ENCODE peak calls at places on chromosomes 12 and 14, in ten cellular contexts. P is NB4, U is lower leg skin, K is heart left ventricle, C is tibial nerve, G is breast epithelium, O is IMR-90, A is adrenal gland, F is A549, B is body of pancreas. V is an unnamed sample.

GRCh38 chr12:49288412-49288853 is 6.5 kb upstream of the PRPH start:
- DNase-seq in U (no peak), K (peak), O (peak), A (peak), G (no peak), P (peak), B (peak), F (peak), C (peak), V (no peak)

GRCh38 chr14:25049127-25049558 is 804 bp downstream of the STXBP6 start:
- DNase-seq in B (peak), G (no peak), A (no peak), C (no peak), U (peak), K (no peak), P (no peak), F (no peak), O (no peak), V (no peak)

GRCh38 chr14:64706552-64707193 is 2.4 kb downstream of the PLEKHG3 start:
- DNase-seq in A (no peak), U (no peak), B (no peak), O (no peak), C (no peak), K (peak), G (no peak), P (no peak), F (no peak), V (no peak)

GRCh38 chr14:69101331-69101826 is 51.5 kb downstream of the DCAF5 start:
- DNase-seq in B (no peak), C (no peak), K (no peak), G (no peak), P (peak), A (no peak), O (peak), F (peak), U (no peak), V (no peak)

GRCh38 chr12:121287267-121287954 is 9.1 kb downstream of the CAMKK2 start:
- DNase-seq in K (no peak), P (peak), F (no peak), A (no peak), O (peak), B (no peak), C (no peak), G (no peak), U (no peak), V (peak)

GRCh38 chr12:71158361-71158882 is 623 bp upstream of the TSPAN8 start:
- DNase-seq in P (no peak), B (no peak), G (no peak), K (no peak), U (no peak), O (no peak), C (no peak), F (no peak), A (no peak), V (no peak)

GRCh38 chr12:108457006-108457733 is 57.9 kb upstream of the FICD start:
- DNase-seq in G (no peak), F (peak), K (no peak), C (no peak), A (peak), U (peak), P (peak), B (peak), O (peak), V (peak)

GRCh38 chr14:103136388-103137271 is 13.4 kb downstream of the TNFAIP2 start:
- DNase-seq in A (peak), B (no peak), C (no peak), O (peak), G (no peak), P (peak), U (no peak), K (no peak), F (no peak), V (peak)

GRCh38 chr14:80605536-80605935 is 336.0 kb downstream of the CEP128 start:
- DNase-seq in F (no peak), A (no peak), K (no peak), U (no peak), C (no peak), B (no peak), P (no peak), G (no peak), O (no peak), V (no peak)

GRCh38 chr12:117035287-117035686 is 63.9 kb downstream of the TESC start:
- DNase-seq in P (no peak), F (no peak), K (no peak), G (no peak), U (no peak), O (no peak), C (no peak), B (no peak), A (no peak), V (no peak)

GRCh38 chr14:97319691-97320090 is 522.5 kb downstream of the VRK1 start:
- DNase-seq in B (no peak), C (no peak), A (peak), O (no peak), U (no peak), F (no peak), G (no peak), P (no peak), K (no peak), V (no peak)

GRCh38 chr12:23756416-23756815 is 193.1 kb downstream of the SOX5 start:
- DNase-seq in C (no peak), B (no peak), A (no peak), P (no peak), O (no peak), U (no peak), G (no peak), K (no peak), F (no peak), V (no peak)

GRCh38 chr12:4272014-4272975 is 1.3 kb upstream of the CCND2 start:
- DNase-seq in F (no peak), B (peak), U (peak), K (peak), C (peak), A (peak), G (no peak), O (peak), P (peak), V (peak)
- TF ChIP-seq POLR2A in F (no peak), B (no peak), U (no peak), K (no peak), C (no peak), A (peak), G (no peak), O (no peak), P (peak), V (no peak)

GRCh38 chr12:30795660-30796507 is 41.1 kb upstream of the CAPRIN2 start:
- DNase-seq in K (peak), O (peak), P (peak), A (peak), G (no peak), F (peak), B (peak), C (no peak), U (no peak), V (peak)
- TF ChIP-seq POLR2A in K (no peak), O (peak), P (peak), A (peak), G (no peak), F (peak), B (no peak), C (no peak), U (no peak), V (peak)

GRCh38 chr14:32201816-32202467 is at the start of gene RNU6-7:
- DNase-seq in O (peak), C (no peak), G (no peak), F (no peak), A (peak), B (peak), K (peak), P (peak), U (no peak), V (no peak)
- TF ChIP-seq POLR2A in O (no peak), C (no peak), G (no peak), F (no peak), A (no peak), B (no peak), K (no peak), P (no peak), U (no peak), V (no peak)

GRCh38 chr12:53624453-53624852 is 1.7 kb downstream of the ATF7 start:
- DNase-seq in A (no peak), F (no peak), G (no peak), U (no peak), C (no peak), B (no peak), O (peak), P (peak), K (no peak), V (no peak)

GRCh38 chr12:53626702-53627169 is 554 bp upstream of the ATF7 start:
- DNase-seq in C (no peak), U (no peak), F (no peak), O (no peak), B (no peak), A (no peak), G (no peak), K (no peak), P (no peak), V (no peak)

GRCh38 chr12:53625373-53625945 is 723 bp downstream of the ATF7 start:
- DNase-seq in K (no peak), C (no peak), O (no peak), U (no peak), B (no peak), F (no peak), A (no peak), G (no peak), P (no peak), V (no peak)

GRCh38 chr12:53624956-53625355 is 1.2 kb downstream of the ATF7 start:
- DNase-seq in U (no peak), K (no peak), B (no peak), O (no peak), G (no peak), A (no peak), P (peak), F (no peak), C (no peak), V (no peak)

DNA sequence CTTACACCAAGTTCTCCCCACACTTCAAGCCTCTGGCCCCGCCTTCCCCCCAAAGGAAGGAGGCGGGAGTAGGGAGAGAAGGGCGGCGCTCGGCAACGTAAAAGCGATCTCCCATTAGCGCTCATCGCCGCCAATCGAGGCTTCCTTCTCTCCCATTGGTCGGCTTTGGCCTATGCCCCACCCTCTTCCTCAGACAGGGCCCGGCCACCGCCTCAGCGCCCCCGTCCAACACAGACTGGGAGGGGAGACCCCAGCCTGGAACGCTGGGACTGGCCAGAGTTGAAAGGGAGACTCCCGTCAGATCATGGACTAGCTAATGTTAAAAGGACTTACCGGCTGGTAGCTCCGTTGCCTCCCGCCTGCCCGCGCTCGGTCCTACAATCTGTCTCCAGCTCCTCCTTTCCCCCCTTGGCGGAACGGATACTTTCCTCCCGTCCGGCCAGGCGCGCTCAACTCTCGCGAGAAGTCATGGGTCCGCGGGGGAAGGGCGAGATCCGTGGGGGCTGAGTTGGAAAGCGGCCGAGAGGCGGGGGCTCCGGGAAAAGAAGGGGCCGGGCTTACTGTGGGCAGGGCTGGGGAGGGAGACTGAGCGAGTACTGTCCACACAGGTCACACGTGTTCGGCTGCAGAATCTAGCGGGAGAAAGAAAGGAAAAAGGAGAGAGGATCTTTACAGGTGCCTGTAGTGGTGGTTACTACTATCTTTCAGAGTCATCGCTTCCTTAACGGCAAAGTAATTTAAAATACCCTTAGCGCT is at the start of gene ATF7:
- DNase-seq in U (peak), B (peak), C (peak), G (peak), A (peak), P (peak), O (peak), K (peak), F (peak), V (peak)
- TF ChIP-seq POLR2A in U (no peak), B (no peak), C (peak), G (peak), A (peak), P (peak), O (peak), K (no peak), F (peak), V (peak)

DNA sequence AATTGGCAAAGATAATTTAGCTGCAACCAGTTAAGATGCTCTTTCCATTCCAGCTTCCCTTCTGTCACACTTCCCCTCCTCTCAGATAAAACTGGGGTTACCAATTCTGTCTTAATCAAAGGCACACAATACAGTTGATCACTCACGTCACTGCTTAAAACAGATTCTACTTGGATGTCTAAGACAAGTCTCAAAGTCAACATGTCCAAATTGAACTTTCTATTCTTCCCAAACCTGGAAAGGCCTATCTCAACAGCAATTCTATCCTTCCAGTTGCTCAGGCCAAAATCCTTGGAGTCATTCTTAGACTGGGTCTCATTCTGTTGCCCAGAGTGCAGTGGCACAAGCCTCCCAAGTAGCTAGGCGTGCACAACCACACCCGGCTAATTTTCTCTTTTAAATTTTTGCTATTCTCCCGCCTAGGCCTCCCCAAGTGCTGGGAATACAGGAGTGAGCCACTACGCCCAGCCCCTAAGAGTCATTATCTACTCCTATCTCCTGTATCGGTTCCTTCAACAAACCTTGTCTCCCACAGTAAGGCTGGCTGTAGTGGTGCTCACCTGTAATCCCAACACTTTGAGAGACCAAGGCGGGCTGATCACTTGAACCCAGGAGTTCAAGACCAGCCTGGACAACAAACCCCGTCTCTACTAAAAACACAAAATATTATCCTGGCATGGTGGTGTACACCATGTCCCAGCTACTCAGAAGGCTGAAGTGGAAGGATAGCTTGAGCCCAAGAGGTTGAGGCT is 4.8 kb downstream of the RPS29 start:
- DNase-seq in U (no peak), F (no peak), B (no peak), O (no peak), P (peak), C (no peak), K (no peak), A (no peak), G (no peak), V (no peak)
- TF ChIP-seq POLR2A in U (no peak), F (no peak), B (no peak), O (no peak), P (no peak), C (no peak), K (no peak), A (no peak), G (no peak), V (no peak)

DNA sequence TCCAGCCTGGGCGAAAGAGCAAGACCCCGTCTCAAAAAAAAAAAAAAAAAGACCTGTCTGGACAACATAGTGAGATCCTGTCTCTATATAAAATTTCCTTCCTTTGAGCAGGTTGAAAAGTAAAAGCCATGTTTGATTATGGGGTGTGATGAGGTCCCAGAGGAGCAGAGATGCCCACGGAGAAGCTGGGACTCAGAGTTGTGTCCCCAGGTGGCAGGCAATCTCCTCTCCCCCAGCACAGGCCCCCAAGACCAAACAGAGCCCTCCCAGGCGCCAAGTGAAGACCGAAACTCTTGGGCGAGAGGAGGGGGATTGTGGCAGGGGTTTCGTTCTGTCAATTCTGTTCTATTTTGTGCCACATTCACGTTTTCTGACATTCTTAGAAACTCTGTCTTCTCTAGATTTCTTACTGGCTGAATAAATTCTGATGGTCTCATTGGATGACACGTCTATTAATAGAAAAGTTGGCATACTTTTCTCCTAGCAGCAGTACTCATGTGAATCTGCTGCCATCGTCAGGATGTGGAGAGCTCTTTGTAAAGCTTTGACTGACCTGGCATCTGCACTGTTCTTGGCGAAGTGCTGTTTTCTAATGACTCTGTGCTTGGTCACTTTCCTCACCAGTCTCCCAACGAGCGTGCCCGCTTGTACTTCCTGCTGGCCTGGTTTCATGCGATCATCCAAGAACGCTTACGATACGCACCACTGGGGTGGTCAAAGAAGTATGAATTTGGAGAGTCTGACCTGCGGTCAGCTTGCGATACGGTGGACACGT is 43.4 kb downstream of the HSP90AA1 start:
- DNase-seq in U (no peak), K (peak), P (no peak), A (no peak), F (no peak), C (no peak), G (no peak), O (no peak), B (no peak), V (no peak)
- TF ChIP-seq POLR2A in U (no peak), K (no peak), P (no peak), A (no peak), F (no peak), C (no peak), G (no peak), O (no peak), B (no peak), V (no peak)

GRCh38 chr14:55271572-55272414 is 572 bp downstream of the FBXO34 start:
- DNase-seq in U (peak), O (peak), C (peak), B (peak), K (peak), A (peak), G (peak), F (peak), P (peak), V (peak)
- TF ChIP-seq POLR2A in U (no peak), O (peak), C (peak), B (peak), K (no peak), A (peak), G (peak), F (peak), P (peak), V (peak)

GRCh38 chr14:93974833-93975232 is 1.5 kb downstream of the ASB2 start:
- DNase-seq in G (no peak), P (peak), A (no peak), U (no peak), O (no peak), K (no peak), C (no peak), F (no peak), B (no peak), V (no peak)

GRCh38 chr14:93977790-93978581 is 1.6 kb upstream of the ASB2 start:
- DNase-seq in P (peak), U (no peak), K (no peak), G (no peak), O (no peak), B (no peak), F (no peak), C (no peak), A (no peak), V (no peak)

GRCh38 chr14:93977171-93977570 is 801 bp upstream of the ASB2 start:
- DNase-seq in U (no peak), F (no peak), B (no peak), K (no peak), C (no peak), G (no peak), O (no peak), A (no peak), P (no peak), V (no peak)

GRCh38 chr14:93975791-93976476 is 436 bp downstream of the ASB2 start:
- DNase-seq in C (no peak), U (no peak), K (no peak), A (no peak), O (no peak), B (no peak), P (no peak), F (no peak), G (no peak), V (no peak)

GRCh38 chr14:93976477-93977057 is at the start of gene ASB2:
- DNase-seq in F (no peak), C (no peak), K (peak), A (no peak), G (no peak), B (no peak), U (no peak), O (peak), P (no peak), V (no peak)
- TF ChIP-seq POLR2A in F (no peak), C (no peak), K (no peak), A (no peak), G (no peak), B (no peak), U (no peak), O (no peak), P (no peak), V (no peak)

DNA sequence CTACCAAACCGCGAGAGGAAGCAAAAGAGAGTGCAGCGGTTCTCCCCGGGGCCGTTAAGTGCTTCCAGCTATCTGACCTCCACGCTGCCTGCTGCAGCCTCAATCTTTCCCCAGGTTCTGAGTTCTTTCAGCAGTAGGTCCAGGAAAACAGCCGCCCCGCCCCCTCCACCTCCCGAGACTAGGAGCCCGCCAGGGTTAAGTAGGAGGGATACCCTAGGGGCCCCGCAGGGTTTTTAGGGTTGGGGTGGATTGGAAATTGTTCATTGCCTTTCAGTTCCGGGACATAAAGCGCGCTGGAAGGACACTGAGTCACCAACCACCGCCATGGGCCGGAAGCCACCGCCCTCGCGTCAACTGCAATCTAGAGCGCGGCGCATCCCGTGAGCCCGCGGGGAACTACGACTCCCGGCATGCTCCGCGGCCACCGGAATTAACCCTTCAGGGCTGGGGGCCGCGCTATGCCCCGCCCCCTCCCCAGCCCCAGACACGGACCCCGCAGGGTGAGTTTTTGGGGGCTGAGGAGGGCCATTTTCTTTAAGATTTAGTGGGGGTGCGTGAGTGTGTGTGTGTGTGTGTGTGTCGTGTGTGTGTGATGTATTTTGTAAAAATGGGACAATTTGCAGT is at the start of gene MYL6B:
- DNase-seq in A (peak), B (peak), O (peak), K (peak), G (peak), P (peak), C (peak), F (peak), U (peak), V (peak)
- TF ChIP-seq POLR2A in A (peak), B (peak), O (no peak), K (no peak), G (peak), P (peak), C (peak), F (peak), U (no peak), V (peak)